ENCODE peak calls at places on chromosome 15, in seven cellular contexts. M is SK-N-MC, Y is ovary, D is osteoblast, G is uterus, I is cardiac muscle cell, X is heart right ventricle. S is an unnamed sample. For H3K36me3, the result is how much of the 10 kb centered on the place peaks cover.

GRCh38 chr15:77009176-77009575 is 14.2 kb downstream of the PSTPIP1 start:
- DNase-seq in M (no peak), Y (no peak), D (peak), G (no peak), I (no peak), X (no peak), S (no peak)

GRCh38 chr15:35696767-35697231 is 150.8 kb upstream of the DPH6 start:
- DNase-seq in M (no peak), Y (no peak), D (peak), G (no peak), I (peak), X (no peak), S (no peak)

GRCh38 chr15:70023064-70023768 is 74.5 kb downstream of the TLE3 start:
- DNase-seq in M (peak), Y (no peak), D (peak), G (no peak), I (peak), X (no peak), S (no peak)

GRCh38 chr15:72554471-72555425 is 80.6 kb downstream of the ARIH1 start:
- DNase-seq in M (no peak), Y (no peak), D (peak), G (no peak), I (peak), X (no peak), S (no peak)

GRCh38 chr15:91100561-91101355 is 701 bp downstream of the SV2B start:
- DNase-seq in M (no peak), Y (no peak), D (peak), G (no peak), I (peak), X (no peak), S (no peak)

GRCh38 chr15:57505949-57506391 is 85.7 kb upstream of the MYZAP start:
- DNase-seq in M (no peak), Y (no peak), D (peak), G (no peak), I (peak), X (peak), S (peak)

GRCh38 chr15:79615754-79616153 is 183.6 kb downstream of the MINAR1 start:
- DNase-seq in M (no peak), Y (no peak), D (no peak), G (no peak), I (no peak), X (peak), S (no peak)

GRCh38 chr15:73584699-73585420 is 48.3 kb downstream of the NPTN start:
- DNase-seq in M (no peak), Y (no peak), D (no peak), G (no peak), I (peak), X (no peak), S (no peak)

GRCh38 chr15:64894395-64895056 is 17.2 kb upstream of the ANKDD1A start:
- DNase-seq in M (no peak), Y (no peak), D (no peak), G (no peak), I (no peak), X (peak), S (no peak)

GRCh38 chr15:68586274-68586961 is 7.6 kb downstream of the CORO2B start:
- DNase-seq in M (no peak), Y (peak), D (peak), G (no peak), I (peak), X (no peak), S (peak)

GRCh38 chr15:70892912-70893560 is 410 bp downstream of the LRRC49 start:
- DNase-seq in M (no peak), Y (no peak), D (peak), G (no peak), I (peak), X (no peak), S (no peak)

GRCh38 chr15:60297047-60297446 is 100.7 kb downstream of the ANXA2 start:
- DNase-seq in M (no peak), Y (no peak), D (no peak), G (no peak), I (no peak), X (no peak), S (no peak)

GRCh38 chr15:77748078-77749064 is 115.7 kb upstream of the LINGO1 start:
- DNase-seq in M (no peak), Y (no peak), D (no peak), G (no peak), I (no peak), X (no peak), S (no peak)

GRCh38 chr15:83858820-83859505 is 205.0 kb downstream of the ADAMTSL3 start:
- DNase-seq in M (no peak), Y (no peak), D (no peak), G (no peak), I (no peak), X (no peak), S (no peak)

GRCh38 chr15:92663250-92663951 is 7.8 kb upstream of the FAM174B start:
- DNase-seq in M (no peak), Y (no peak), D (no peak), G (no peak), I (no peak), X (no peak), S (no peak)

GRCh38 chr15:64461577-64462162 is 1.3 kb downstream of the ZNF609 start:
- DNase-seq in M (no peak), Y (no peak), D (peak), G (no peak), I (peak), X (no peak), S (no peak)

GRCh38 chr15:87710406-87710805 is 546.1 kb downstream of the NTRK3 start:
- DNase-seq in M (no peak), Y (peak), D (no peak), G (peak), I (peak), X (no peak), S (no peak)

GRCh38 chr15:101120961-101121360 is 130.9 kb downstream of the CHSY1 start:
- DNase-seq in M (no peak), Y (no peak), D (peak), G (no peak), I (no peak), X (no peak), S (no peak)

GRCh38 chr15:87722941-87723691 is 533.4 kb downstream of the NTRK3 start:
- DNase-seq in M (no peak), Y (no peak), D (peak), G (no peak), I (no peak), X (no peak), S (no peak)

GRCh38 chr15:51888593-51889195 is 59.2 kb downstream of the TMOD3 start:
- DNase-seq in M (no peak), Y (no peak), D (no peak), G (no peak), I (peak), X (no peak), S (no peak)

DNA sequence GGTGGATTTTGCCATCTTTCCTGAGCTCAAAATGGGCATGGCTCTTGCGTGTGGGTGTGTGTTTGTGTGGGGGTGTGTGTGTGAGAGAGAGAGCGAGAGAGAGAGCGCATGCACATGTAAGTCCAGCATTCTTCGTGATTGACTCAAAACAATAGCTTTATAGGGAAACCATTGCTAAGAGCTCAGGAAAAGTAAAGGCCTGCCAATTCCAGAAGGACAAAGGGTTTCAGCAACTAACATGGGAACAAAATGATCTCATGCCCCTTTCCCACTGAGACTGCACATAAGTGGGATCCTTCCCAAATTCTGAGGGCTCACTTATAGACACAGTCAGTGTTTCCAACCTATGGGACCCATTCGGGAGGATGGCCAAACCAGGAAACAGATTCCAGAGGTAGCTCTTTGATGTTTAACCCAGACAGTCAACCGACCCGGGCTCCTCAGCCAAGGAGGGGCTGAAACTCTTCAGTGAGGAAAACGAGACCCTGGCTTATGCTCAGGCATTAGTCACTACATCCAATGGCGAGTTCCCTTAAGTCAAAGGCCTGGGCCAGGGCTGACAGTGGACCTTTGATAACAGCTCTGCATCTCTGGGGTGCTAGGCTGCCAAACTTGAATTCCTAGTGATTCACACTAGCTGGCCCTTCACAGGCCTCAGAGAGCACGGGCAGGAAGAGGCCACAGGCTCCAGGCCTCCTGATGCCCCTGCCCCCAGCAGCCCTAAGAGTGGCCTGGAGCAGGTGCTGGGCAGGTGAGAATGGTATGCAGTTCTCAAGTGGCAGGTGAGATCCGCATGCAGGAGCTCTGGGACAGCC is 305.0 kb upstream of the C2CD4B start:
- DNase-seq in M (no peak), Y (no peak), D (peak), G (peak), I (peak), X (peak), S (peak)
- H3K27ac ChIP-seq in M (no peak), Y (no peak), D (peak), G (peak), I (no peak), X (peak), S (peak)

GRCh38 chr15:67190326-67190725 is 64.1 kb downstream of the AAGAB start:
- DNase-seq in M (no peak), Y (no peak), D (no peak), G (peak), I (no peak), X (no peak), S (no peak)

GRCh38 chr15:67189326-67190051 is 65.0 kb downstream of the AAGAB start:
- DNase-seq in M (no peak), Y (peak), D (no peak), G (peak), I (no peak), X (peak), S (peak)

GRCh38 chr15:67188551-67189218 is 65.8 kb downstream of the AAGAB start:
- DNase-seq in M (peak), Y (no peak), D (no peak), G (peak), I (peak), X (no peak), S (no peak)

GRCh38 chr15:67192185-67192584 is 62.3 kb downstream of the AAGAB start:
- DNase-seq in M (no peak), Y (no peak), D (no peak), G (no peak), I (no peak), X (no peak), S (no peak)

GRCh38 chr15:67190813-67191212 is 63.6 kb downstream of the AAGAB start:
- DNase-seq in M (no peak), Y (no peak), D (no peak), G (no peak), I (no peak), X (no peak), S (no peak)
- H3K36me3 ChIP-seq in M (under half), Y (under half), D (half or more), G (under half), I (under half), X (under half), S (under half)

GRCh38 chr15:31339558-31339895 is 12.9 kb downstream of the KLF13 start:
- DNase-seq in M (no peak), Y (no peak), D (no peak), G (no peak), I (no peak), X (no peak), S (no peak)
- H3K4me3 ChIP-seq in M (peak), Y (no peak), D (peak), G (no peak), I (no peak), X (no peak), S (peak)

GRCh38 chr15:38878026-38878425 is 313.4 kb upstream of the RASGRP1 start:
- DNase-seq in M (no peak), Y (no peak), D (no peak), G (no peak), I (no peak), X (no peak), S (no peak)

GRCh38 chr15:38877471-38877870 is 312.9 kb upstream of the RASGRP1 start:
- DNase-seq in M (no peak), Y (no peak), D (no peak), G (no peak), I (no peak), X (no peak), S (no peak)

GRCh38 chr15:38882226-38882625 is 317.6 kb upstream of the RASGRP1 start:
- DNase-seq in M (no peak), Y (no peak), D (no peak), G (no peak), I (no peak), X (no peak), S (no peak)

GRCh38 chr15:38878946-38879345 is 314.3 kb upstream of the RASGRP1 start:
- DNase-seq in M (no peak), Y (no peak), D (no peak), G (no peak), I (no peak), X (no peak), S (no peak)

DNA sequence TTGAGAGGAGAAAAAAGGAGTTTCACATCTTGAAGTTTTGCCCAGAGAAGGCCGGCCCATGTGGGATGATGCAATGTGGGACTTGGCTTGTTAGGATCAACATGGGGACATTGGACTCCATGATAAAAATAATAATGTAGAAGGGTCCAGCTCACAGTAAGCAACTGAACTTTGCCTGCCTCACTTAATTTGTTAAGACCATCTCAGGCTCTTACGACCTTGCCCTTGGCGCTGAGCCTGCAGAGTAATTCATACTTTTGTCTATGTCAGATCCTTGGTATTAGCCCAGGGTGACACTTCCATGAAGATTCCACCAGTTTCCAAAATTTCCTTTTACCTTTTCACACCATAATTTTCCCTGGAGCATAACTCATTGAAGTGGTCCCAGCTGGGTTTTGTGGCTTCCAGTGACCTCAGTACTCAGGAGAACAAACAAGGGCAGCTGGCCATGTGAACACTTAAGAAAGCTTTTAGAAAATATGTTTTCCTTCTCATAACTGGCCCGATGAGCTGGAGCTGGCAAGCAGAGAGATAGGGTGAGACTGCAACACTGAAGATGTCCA is 315.4 kb upstream of the RASGRP1 start:
- DNase-seq in M (no peak), Y (no peak), D (peak), G (peak), I (peak), X (peak), S (peak)
- H3K27ac ChIP-seq in M (no peak), Y (no peak), D (peak), G (no peak), I (no peak), X (no peak), S (peak)